ENCODE peak calls at places on chromosomes 11 and 22, in four cellular contexts. M is AG04450, E is brain microvascular endothelial cell, J is uterus. I is an unnamed sample.

GRCh38 chr22:19149047-19149883 is 827 bp downstream of the GSC2 start:
- DNase-seq in M (no peak), E (no peak), J (no peak), I (peak; percentile 8)

GRCh38 chr22:35866646-35867045 is 149.0 kb downstream of the APOL5 start:
- DNase-seq in M (no peak), E (no peak), J (peak; percentile 44), I (no peak)

GRCh38 chr11:68890490-68891231 is 13.0 kb downstream of the MRPL21 start:
- DNase-seq in M (no peak), E (peak; percentile 94), J (peak; percentile 75), I (no peak)

GRCh38 chr11:68213555-68214172 is 568 bp upstream of the KMT5B start:
- DNase-seq in M (peak; percentile 94), E (peak; percentile 85), J (peak; percentile 87), I (peak; percentile 89)

GRCh38 chr11:12235945-12236743 is 125.8 kb downstream of the MICAL2 start:
- DNase-seq in M (peak; percentile 43), E (peak; percentile 37), J (no peak), I (peak; percentile 67)

GRCh38 chr11:125468852-125469251 is 27.2 kb downstream of the FEZ1 start:
- DNase-seq in M (no peak), E (no peak), J (no peak), I (no peak)

GRCh38 chr22:38870791-38871359 is 1.1 kb downstream of the CBX6 start:
- DNase-seq in M (no peak), E (no peak), J (peak; percentile 14), I (no peak)

GRCh38 chr11:46315783-46316563 is 31.3 kb upstream of the DGKZ start:
- DNase-seq in M (no peak), E (no peak), J (no peak), I (peak; percentile 75)

GRCh38 chr11:44940424-44940823 is 10.3 kb downstream of the TP53I11 start:
- DNase-seq in M (no peak), E (no peak), J (no peak), I (no peak)

GRCh38 chr22:27662359-27663030 is 139.1 kb downstream of the MN1 start:
- DNase-seq in M (no peak), E (no peak), J (peak; percentile 53), I (peak; percentile 21)

GRCh38 chr11:79940976-79941735 is 500.3 kb upstream of the TENM4 start:
- DNase-seq in M (peak; percentile 13), E (no peak), J (no peak), I (no peak)

GRCh38 chr11:66106786-66107599 is 36.9 kb downstream of the PACS1 start:
- DNase-seq in M (no peak), E (no peak), J (no peak), I (no peak)

GRCh38 chr11:115501895-115502589 is 2.2 kb downstream of the CADM1 start:
- DNase-seq in M (no peak), E (no peak), J (no peak), I (no peak)

GRCh38 chr22:40385041-40385782 is 14.8 kb downstream of the SGSM3 start:
- DNase-seq in M (no peak), E (no peak), J (no peak), I (peak; percentile 68)

GRCh38 chr11:73275381-73275750 is 3.2 kb downstream of the P2RY6 start:
- DNase-seq in M (no peak), E (no peak), J (no peak), I (no peak)

GRCh38 chr22:37229805-37230672 is 14.0 kb downstream of the RAC2 start:
- DNase-seq in M (no peak), E (peak; percentile 43), J (no peak), I (peak; percentile 66)

GRCh38 chr11:117185739-117186430 is 7.3 kb downstream of the SIDT2 start:
- DNase-seq in M (no peak), E (no peak), J (no peak), I (no peak)

GRCh38 chr11:134372536-134372935 is 39.5 kb downstream of the B3GAT1 start:
- DNase-seq in M (no peak), E (no peak), J (no peak), I (no peak)

GRCh38 chr11:113176971-113177370 is 137.4 kb upstream of the TTC12 start:
- DNase-seq in M (no peak), E (peak; percentile 64), J (no peak), I (no peak)

GRCh38 chr22:28978158-28978557 is 83.5 kb downstream of the C22orf31 start:
- DNase-seq in M (no peak), E (peak; percentile 49), J (peak; percentile 25), I (no peak)

GRCh38 chr22:23391022-23391421 is 189.1 kb downstream of the IGLL1 start:
- DNase-seq in M (no peak), E (no peak), J (no peak), I (no peak)

GRCh38 chr11:11764428-11764803 is 77.4 kb upstream of the USP47 start:
- DNase-seq in M (no peak), E (no peak), J (no peak), I (no peak)

GRCh38 chr22:39097098-39098020 is at the start of gene APOBEC3H:
- DNase-seq in M (no peak), E (no peak), J (no peak), I (peak; percentile 39)

GRCh38 chr22:47395481-47395880 is 633.0 kb downstream of the TBC1D22A start:
- DNase-seq in M (no peak), E (peak; percentile 34), J (no peak), I (no peak)

GRCh38 chr11:92204731-92205130 is 19.9 kb upstream of the FAT3 start:
- DNase-seq in M (no peak), E (no peak), J (no peak), I (no peak)

GRCh38 chr11:12845739-12846358 is 163.3 kb upstream of the RASSF10 start:
- DNase-seq in M (peak; percentile 65), E (no peak), J (no peak), I (peak; percentile 84)

GRCh38 chr22:46602025-46602424 is 18.2 kb upstream of the GRAMD4 start:
- DNase-seq in M (no peak), E (no peak), J (no peak), I (no peak)

GRCh38 chr11:71977743-71978418 is 20.8 kb upstream of the IL18BP start:
- DNase-seq in M (no peak), E (peak; percentile 49), J (peak; percentile 59), I (peak; percentile 71)

GRCh38 chr11:31887180-31887579 is 76.1 kb upstream of the PAX6 start:
- DNase-seq in M (no peak), E (no peak), J (no peak), I (no peak)

GRCh38 chr22:39384750-39385480 is 14.7 kb upstream of the TAB1 start:
- DNase-seq in M (no peak), E (peak; percentile 26), J (no peak), I (peak; percentile 32)

GRCh38 chr22:38461414-38462081 is 6.3 kb upstream of the KDELR3 start:
- DNase-seq in M (peak; percentile 52), E (peak; percentile 72), J (peak; percentile 78), I (peak; percentile 55)

GRCh38 chr11:27497284-27497866 is 9.2 kb downstream of the LIN7C start:
- DNase-seq in M (no peak), E (no peak), J (no peak), I (peak; percentile 13)

GRCh38 chr11:6931146-6931713 is 5.0 kb downstream of the ZNF215 start:
- DNase-seq in M (no peak), E (no peak), J (no peak), I (no peak)

DNA sequence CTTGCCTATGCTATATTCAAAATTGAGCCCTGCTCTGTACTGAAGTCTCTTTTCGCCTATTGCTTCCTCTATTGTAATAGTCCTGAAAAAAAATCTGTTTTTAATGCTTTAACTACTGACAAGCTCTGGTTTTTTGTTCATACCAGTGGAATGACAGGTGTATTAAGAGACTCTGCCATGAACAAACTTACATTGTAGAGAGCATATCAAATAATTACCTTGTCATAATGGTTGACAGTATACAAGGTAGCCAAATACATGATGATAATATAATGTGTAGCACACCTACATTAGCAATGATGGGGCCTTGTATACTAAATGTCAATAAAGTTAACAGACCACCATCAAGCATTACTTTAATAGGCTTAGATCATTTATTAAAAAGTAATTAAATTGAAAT is 175.0 kb downstream of the DYNC2H1 start:
- DNase-seq in M (no peak), E (no peak), J (no peak), I (no peak)
- H3K27ac ChIP-seq in M (no peak overlapping the region), E (no peak overlapping the region), J (no peak overlapping the region), I (no peak overlapping the region)

DNA sequence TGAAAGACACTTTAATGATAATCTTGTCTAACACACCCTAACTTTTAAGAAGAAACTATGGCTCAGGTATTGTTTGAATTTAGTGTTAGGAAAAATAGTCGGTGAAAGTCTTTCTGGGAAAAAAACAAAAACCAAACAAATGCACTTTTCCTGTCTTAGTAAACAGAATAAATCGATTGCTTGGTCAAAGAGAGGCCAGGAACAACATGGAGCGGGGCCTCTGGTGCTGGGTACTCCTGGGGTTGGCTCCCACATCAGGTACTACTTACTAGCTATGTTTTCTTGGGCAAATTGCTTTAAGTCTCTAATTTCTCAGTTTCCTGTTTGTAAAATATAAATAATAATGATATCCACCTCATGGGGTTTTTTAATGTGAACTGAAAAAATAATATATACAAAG is 46.8 kb downstream of the NAV2 start:
- DNase-seq in M (no peak), E (no peak), J (no peak), I (no peak)
- H3K27ac ChIP-seq in M (no peak overlapping the region), E (no peak overlapping the region), J (no peak overlapping the region), I (no peak overlapping the region)

GRCh38 chr11:290621-291231 is 1.8 kb downstream of the PGGHG start:
- DNase-seq in M (no peak), E (no peak), J (no peak), I (no peak)

GRCh38 chr11:289706-290620 is 1.0 kb downstream of the PGGHG start:
- DNase-seq in M (no peak), E (no peak), J (peak; percentile 16), I (no peak)

GRCh38 chr11:287821-288327 is 1.1 kb upstream of the PGGHG start:
- DNase-seq in M (no peak), E (no peak), J (peak; percentile 22), I (peak; percentile 86)

GRCh38 chr11:289145-289705 is 299 bp downstream of the PGGHG start:
- DNase-seq in M (no peak), E (no peak), J (peak; percentile 65), I (peak; percentile 15)

DNA sequence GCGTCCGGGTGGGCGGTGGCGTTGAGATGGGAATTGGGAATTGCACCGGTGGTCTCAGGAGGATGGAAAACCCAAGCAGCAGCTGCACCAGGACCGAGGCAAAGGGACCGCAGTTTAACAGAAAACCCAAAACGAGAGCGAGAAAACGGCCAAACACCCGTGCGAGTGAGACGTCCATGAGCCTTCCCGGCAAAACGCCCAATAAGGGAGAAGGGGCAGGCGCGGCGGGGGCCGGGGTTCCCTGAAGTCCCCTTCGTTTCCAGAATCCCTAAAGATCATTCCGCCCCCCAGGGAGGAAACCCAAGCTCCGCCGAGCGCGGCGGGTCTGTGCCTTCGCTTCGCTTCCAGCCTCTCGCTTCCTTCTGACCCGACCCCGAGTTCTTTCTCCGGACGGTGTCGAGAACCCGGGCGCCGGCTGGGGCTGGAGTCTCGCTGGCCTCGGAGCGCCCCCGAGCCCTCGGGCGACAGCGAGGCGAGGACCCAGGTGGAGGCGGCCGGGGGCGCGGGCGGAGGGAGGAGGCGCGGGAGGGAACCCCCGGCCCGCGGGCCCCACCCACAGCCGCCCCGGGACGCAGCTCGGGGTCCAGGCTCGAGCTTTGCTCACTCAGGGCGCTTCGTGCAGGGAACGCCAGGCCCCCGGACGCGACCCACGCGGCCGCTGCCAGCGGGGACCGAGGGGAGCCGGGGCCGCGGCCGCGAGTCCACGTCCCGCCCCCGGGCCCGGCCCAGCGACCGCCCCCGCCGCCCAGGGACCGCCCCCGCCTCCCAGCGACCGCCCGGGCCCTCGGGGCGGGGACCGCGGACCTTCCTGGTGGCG is at the start of gene PGGHG:
- DNase-seq in M (no peak), E (no peak), J (peak; percentile 25), I (peak; percentile 82)
- H3K27ac ChIP-seq in M (no peak within 1 kb of the TSS), E (no peak within 1 kb of the TSS), J (peak within 1 kb of the TSS; percentile 57), I (peak within 1 kb of the TSS; percentile 82)

GRCh38 chr22:42891696-42892095 is 34.6 kb upstream of the ARFGAP3 start:
- DNase-seq in M (no peak), E (no peak), J (no peak), I (no peak)
- H3K27ac ChIP-seq in M (no peak overlapping the region), E (no peak overlapping the region), J (no peak overlapping the region), I (no peak overlapping the region)

I was measured in small intestine.